ENCODE peak calls at places on chromosomes 6 and 20, in seven cellular contexts. Q is fibroblast of lung; G is cardiac muscle cell; K is AG10803; H is left ventricle myocardium inferior; J is activated CD8-positive, alpha-beta T cell treated with anti-CD3 and anti-CD28 coated beads for 36 hours; V is tibial artery. B is an unnamed sample.

GRCh38 chr20:49676581-49677291 is 36.9 kb downstream of the B4GALT5 start:
- DNase-seq in K (peak), J (peak), V (no peak), H (no peak), Q (peak), G (peak), B (no peak)

GRCh38 chr6:44667668-44668390 is 280.3 kb downstream of the CDC5L start:
- DNase-seq in K (no peak), J (peak), H (no peak), G (peak), Q (no peak), V (no peak), B (no peak)

GRCh38 chr6:12288844-12289654 is 1.1 kb upstream of the EDN1 start:
- DNase-seq in Q (peak), H (peak), V (peak), G (peak), K (peak), J (peak), B (peak)

GRCh38 chr20:9140172-9140760 is 71.4 kb downstream of the PLCB4 start:
- DNase-seq in K (no peak), Q (no peak), H (no peak), J (no peak), G (no peak), V (no peak), B (no peak)

GRCh38 chr6:169853196-169854082 is 102.0 kb downstream of the ERMARD start:
- DNase-seq in G (no peak), K (no peak), Q (no peak), J (no peak), V (peak), H (no peak), B (peak)

GRCh38 chr6:14658909-14659561 is 541.5 kb downstream of the CD83 start:
- DNase-seq in G (peak), H (no peak), V (peak), K (peak), Q (no peak), J (no peak), B (no peak)

GRCh38 chr6:71460933-71461332 is 172.3 kb downstream of the OGFRL1 start:
- DNase-seq in H (no peak), G (no peak), V (no peak), Q (no peak), K (peak), J (no peak), B (no peak)

GRCh38 chr6:140988780-140989179 is 1143.9 kb upstream of the GJE1 start:
- DNase-seq in J (no peak), G (no peak), Q (no peak), H (no peak), V (no peak), K (peak), B (no peak)

GRCh38 chr6:167937948-167938911 is 59.2 kb upstream of the KIF25 start:
- DNase-seq in G (no peak), J (no peak), K (peak), V (no peak), H (no peak), Q (no peak), B (no peak)

GRCh38 chr6:87487555-87487954 is 14.8 kb downstream of the SLC35A1 start:
- DNase-seq in J (no peak), G (peak), Q (peak), H (no peak), V (no peak), K (peak), B (no peak)

GRCh38 chr20:12358006-12358654 is 440.4 kb downstream of the BTBD3 start:
- DNase-seq in V (no peak), J (no peak), H (no peak), Q (no peak), K (no peak), G (peak), B (no peak)

GRCh38 chr20:13220857-13221297 is at the start of gene ISM1:
- DNase-seq in H (no peak), Q (no peak), J (peak), K (no peak), V (peak), G (peak), B (peak)

GRCh38 chr6:107077710-107078109 is 37.6 kb downstream of the BEND3 start:
- DNase-seq in H (no peak), J (no peak), K (no peak), G (no peak), Q (no peak), V (no peak), B (no peak)

GRCh38 chr6:107080036-107080435 is 35.3 kb downstream of the BEND3 start:
- DNase-seq in K (no peak), V (no peak), Q (no peak), J (no peak), G (no peak), H (no peak), B (no peak)

GRCh38 chr6:107079429-107079828 is 35.9 kb downstream of the BEND3 start:
- DNase-seq in J (no peak), H (no peak), K (no peak), Q (no peak), G (no peak), V (no peak), B (no peak)

GRCh38 chr6:107070686-107071085 is 42.7 kb downstream of the MTRES1 start:
- DNase-seq in H (no peak), K (no peak), G (no peak), J (no peak), Q (no peak), V (no peak), B (no peak)

GRCh38 chr6:107075951-107076381 is 39.3 kb downstream of the BEND3 start:
- DNase-seq in G (peak), K (peak), V (no peak), Q (peak), J (no peak), H (no peak), B (peak)
- TF ChIP-seq CTCF in G (peak), K (peak), V (no peak), Q (peak), J (no peak), H (no peak), B (no peak)

GRCh38 chr6:32608374-32608773 is 18.7 kb upstream of the HLA-DRB1 start:
- DNase-seq in G (no peak), K (no peak), V (no peak), H (no peak), Q (no peak), J (no peak), B (no peak)
- TF ChIP-seq CTCF in G (no peak), K (no peak), V (no peak), H (no peak), Q (no peak), J (peak), B (no peak)

GRCh38 chr6:127547215-127547614 is 28.1 kb upstream of the MTCL3 start:
- DNase-seq in V (no peak), K (no peak), J (peak), Q (no peak), G (peak), H (no peak), B (no peak)
- TF ChIP-seq CTCF in V (no peak), K (peak), J (no peak), Q (peak), G (peak), H (no peak), B (no peak)

DNA sequence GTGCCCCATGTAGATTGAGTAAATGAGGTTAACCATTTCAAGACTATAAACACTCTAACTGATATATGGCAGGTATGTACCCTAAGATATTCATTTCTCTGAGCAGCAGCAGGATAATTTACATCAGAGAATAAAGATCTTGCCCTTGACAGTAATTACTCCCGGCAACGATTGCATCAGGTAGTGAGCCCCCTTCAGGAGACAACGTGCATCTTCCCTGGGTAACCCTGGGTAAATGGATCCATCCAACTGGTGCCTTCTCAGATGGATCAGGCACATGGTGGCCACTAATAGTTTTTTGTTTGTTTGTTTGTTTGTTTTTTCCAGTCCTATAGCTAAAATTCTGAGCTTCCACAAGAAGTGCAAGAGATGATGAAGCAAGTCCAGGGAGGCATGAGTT is 469.4 kb upstream of the SLC35B3 start:
- DNase-seq in V (no peak), K (no peak), Q (no peak), J (no peak), G (no peak), H (no peak), B (no peak)
- TF ChIP-seq CTCF in V (no peak), K (no peak), Q (no peak), J (no peak), G (no peak), H (peak), B (peak)

DNA sequence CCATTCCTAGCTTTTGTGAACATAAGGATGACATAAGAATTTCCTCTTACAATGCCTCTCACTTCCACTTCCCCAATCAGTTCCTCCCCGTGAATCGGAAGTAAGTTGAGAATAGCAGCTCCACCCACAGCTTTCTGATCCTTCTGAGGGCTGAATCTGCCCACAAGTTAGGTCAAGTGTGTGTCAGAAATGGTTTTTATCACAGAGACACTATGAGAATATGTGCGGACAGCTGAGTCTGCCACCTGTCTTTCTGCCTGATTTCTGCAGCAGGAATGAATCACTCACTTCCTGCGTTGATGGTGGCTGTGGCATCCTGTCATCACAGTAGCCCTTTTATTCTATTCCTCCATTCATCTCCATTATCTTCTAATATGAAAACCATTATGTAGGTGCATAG is 70.2 kb downstream of the RIN2 start:
- DNase-seq in J (peak), V (no peak), Q (peak), K (no peak), G (no peak), H (no peak), B (peak)
- TF ChIP-seq CTCF in J (peak), V (no peak), Q (peak), K (peak), G (peak), H (peak), B (peak)

GRCh38 chr6:155317186-155317585 is 2.9 kb upstream of the TFB1M start:
- DNase-seq in H (no peak), J (no peak), G (no peak), V (no peak), Q (peak), K (no peak), B (no peak)
- TF ChIP-seq CTCF in H (peak), J (peak), G (peak), V (no peak), Q (peak), K (peak), B (no peak)

DNA sequence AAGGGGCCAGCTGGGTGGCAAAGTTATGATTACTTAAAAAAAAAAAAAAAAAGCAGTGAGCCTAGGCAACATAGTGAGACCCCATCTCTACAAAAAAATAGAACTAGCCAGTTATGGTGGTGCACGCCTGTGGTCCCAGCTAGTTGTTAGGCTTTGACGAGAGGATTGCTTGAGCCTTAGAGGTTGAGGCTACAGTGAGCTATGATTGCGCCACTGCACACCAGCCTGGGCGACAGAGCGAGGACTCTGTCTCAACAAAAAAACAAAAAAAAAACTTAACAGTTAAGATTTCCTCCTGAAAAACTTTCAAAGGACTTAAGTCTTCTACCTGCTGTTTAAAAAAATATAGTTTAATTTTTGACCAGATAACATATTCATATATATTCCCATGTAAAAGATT is 2.4 kb downstream of the GTSF1L start:
- DNase-seq in Q (no peak), K (no peak), V (no peak), J (no peak), H (no peak), G (no peak), B (no peak)
- TF ChIP-seq CTCF in Q (no peak), K (no peak), V (no peak), J (no peak), H (no peak), G (no peak), B (no peak)

GRCh38 chr6:90574610-90575009 is 12.3 kb downstream of the MAP3K7 start:
- DNase-seq in Q (peak), G (peak), K (peak), H (no peak), J (no peak), V (no peak), B (no peak)
- TF ChIP-seq CTCF in Q (peak), G (peak), K (no peak), H (no peak), J (no peak), V (no peak), B (no peak)

DNA sequence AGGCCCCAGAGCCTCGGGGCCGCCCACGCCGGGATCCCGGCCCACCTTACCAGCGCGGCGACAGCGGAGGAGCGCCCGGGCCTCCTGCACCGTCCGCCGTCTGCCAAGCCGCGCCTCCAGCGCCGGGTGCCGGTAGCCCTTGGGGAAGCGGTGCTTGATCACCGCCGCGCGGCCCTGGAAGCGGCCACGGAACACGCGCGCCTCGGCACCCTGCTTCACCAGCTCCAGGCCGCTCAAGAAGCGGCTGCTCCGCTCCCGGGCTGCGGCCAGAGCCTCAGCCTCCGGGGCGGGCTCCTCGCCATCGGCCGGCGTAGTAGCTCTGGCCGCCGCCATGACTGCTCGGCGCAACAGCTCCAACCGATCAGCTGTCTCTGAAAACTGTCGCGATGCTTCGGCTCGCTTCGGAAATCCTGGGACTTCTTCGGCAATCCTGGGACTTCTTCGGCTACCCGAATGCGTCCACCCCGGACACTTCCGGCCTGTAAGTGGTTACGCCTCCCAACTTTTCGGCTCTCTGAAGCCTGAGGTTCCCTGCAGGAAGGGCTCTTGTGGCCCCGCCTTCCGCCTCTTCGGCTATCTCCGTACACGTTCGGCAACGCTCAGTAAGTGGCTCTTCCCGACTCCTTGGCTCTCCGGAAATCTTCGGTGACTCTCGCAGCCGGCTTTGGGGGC is at the start of gene TP53RK:
- DNase-seq in Q (peak), V (peak), H (peak), K (peak), J (peak), G (peak), B (peak)
- TF ChIP-seq CTCF in Q (peak), V (peak), H (peak), K (peak), J (no peak), G (no peak), B (no peak)

B was measured in GM13976.